ENCODE peak calls at places on chromosomes 16 and 17, in nine cellular contexts. X is HTR-8/SVneo, N is ACHN, L is NCI-H1694, Y is NCI-H146, Q is HT-29, U is fibroblast of mammary gland, A is aorta, M is Daoy. V is an unnamed sample.

GRCh38 chr17:31357831-31358400 is 33.6 kb upstream of the RAB11FIP4 start:
- DNase-seq in A (no peak), M (no peak), N (no peak), Y (no peak), X (no peak), Q (no peak), U (no peak), L (no peak), V (no peak)

GRCh38 chr17:18933102-18934058 is 18.6 kb upstream of the SLC5A10 start:
- DNase-seq in M (no peak), U (no peak), Q (no peak), L (no peak), X (no peak), Y (no peak), N (no peak), A (no peak), V (no peak)

GRCh38 chr17:17191346-17191792 is 14.8 kb downstream of the PLD6 start:
- DNase-seq in A (peak), U (peak), X (peak), L (no peak), N (peak), M (peak), Q (no peak), Y (no peak), V (no peak)

GRCh38 chr16:1817276-1817589 is 9.4 kb downstream of the HAGH start:
- DNase-seq in U (no peak), X (no peak), L (no peak), N (no peak), Q (no peak), M (no peak), Y (no peak), A (peak), V (no peak)

GRCh38 chr17:82228278-82228841 is 482 bp upstream of the SLC16A3 start:
- DNase-seq in A (peak), X (no peak), N (no peak), M (no peak), U (no peak), L (no peak), Y (peak), Q (peak), V (peak)

GRCh38 chr16:57817680-57818079 is 15.4 kb upstream of the KIFC3 start:
- DNase-seq in X (no peak), N (no peak), L (no peak), Y (no peak), M (no peak), A (no peak), U (no peak), Q (no peak), V (no peak)

GRCh38 chr17:4420692-4421131 is 13.0 kb upstream of the SPNS3 start:
- DNase-seq in U (peak), X (peak), M (peak), L (peak), Y (peak), A (no peak), N (peak), Q (peak), V (peak)

GRCh38 chr17:14019186-14019956 is 49.9 kb upstream of the COX10 start:
- DNase-seq in M (peak), A (no peak), U (peak), Q (no peak), L (no peak), X (peak), N (no peak), Y (no peak), V (no peak)

GRCh38 chr17:77877019-77877418 is 81.5 kb upstream of the TNRC6C start:
- DNase-seq in M (no peak), A (no peak), U (no peak), Q (no peak), L (no peak), Y (no peak), X (no peak), N (no peak), V (no peak)

GRCh38 chr17:63498621-63499195 is 21.8 kb downstream of the ACE start:
- DNase-seq in Q (no peak), Y (no peak), X (no peak), A (no peak), N (no peak), L (no peak), M (peak), U (peak), V (no peak)

GRCh38 chr17:62119373-62119772 is 54.3 kb upstream of the MED13 start:
- DNase-seq in M (no peak), A (no peak), Y (no peak), N (no peak), L (no peak), U (no peak), X (no peak), Q (no peak), V (no peak)

GRCh38 chr16:53614346-53614745 is 89.3 kb downstream of the RPGRIP1L start:
- DNase-seq in Q (no peak), M (no peak), Y (no peak), X (no peak), U (peak), A (no peak), N (no peak), L (no peak), V (no peak)

GRCh38 chr17:82710499-82711232 is 5.8 kb upstream of the FN3KRP start:
- DNase-seq in L (no peak), Y (no peak), M (no peak), U (no peak), A (no peak), X (no peak), N (no peak), Q (no peak), V (no peak)

GRCh38 chr17:8073627-8074485 is 13.7 kb downstream of the ALOX12B start:
- DNase-seq in Y (peak), A (peak), N (peak), M (peak), L (peak), Q (peak), X (peak), U (peak), V (peak)

GRCh38 chr17:19569785-19570496 is 36.3 kb downstream of the SLC47A1 start:
- DNase-seq in M (no peak), Y (no peak), X (no peak), N (no peak), L (no peak), A (no peak), Q (peak), U (no peak), V (no peak)

GRCh38 chr17:74414510-74414909 is 17.4 kb upstream of the GPRC5C start:
- DNase-seq in A (no peak), L (no peak), X (no peak), U (no peak), Q (no peak), N (no peak), Y (no peak), M (no peak), V (no peak)

GRCh38 chr17:3575506-3575905 is 17.9 kb upstream of the TRPV3 start:
- DNase-seq in Q (no peak), M (peak), A (no peak), U (peak), L (no peak), Y (no peak), N (no peak), X (no peak), V (no peak)

GRCh38 chr17:80773243-80773991 is 218.2 kb upstream of the CHMP6 start:
- DNase-seq in U (no peak), A (peak), L (peak), N (no peak), Y (no peak), M (peak), X (no peak), Q (no peak), V (no peak)

GRCh38 chr17:17132746-17133145 is 73.4 kb downstream of the PLD6 start:
- DNase-seq in X (no peak), Q (no peak), L (no peak), U (no peak), A (no peak), M (no peak), N (no peak), Y (peak), V (no peak)

GRCh38 chr17:68707032-68707431 is 105.9 kb upstream of the FAM20A start:
- DNase-seq in Q (no peak), U (peak), A (no peak), X (peak), L (no peak), M (peak), N (no peak), Y (no peak), V (no peak)

GRCh38 chr16:77896357-77896972 is 108.1 kb downstream of the VAT1L start:
- DNase-seq in Y (peak), M (peak), N (no peak), Q (no peak), A (no peak), L (no peak), X (peak), U (no peak), V (no peak)

GRCh38 chr16:50338371-50339231 is 30.2 kb downstream of the BRD7 start:
- DNase-seq in N (no peak), U (peak), L (no peak), M (no peak), Q (no peak), X (no peak), Y (no peak), A (no peak), V (peak)

GRCh38 chr16:15947983-15948509 is 1.4 kb upstream of the ABCC1 start:
- DNase-seq in L (no peak), Y (no peak), Q (no peak), X (no peak), M (no peak), U (no peak), A (peak), N (no peak), V (no peak)